ENCODE peak calls at places on chromosomes 6 and 20, in five cellular contexts. C, O, E, M and V are unnamed samples.

GRCh38 chr6:145783796-145784195 is 30.8 kb downstream of the FBXO30 start:
- DNase-seq in C (no peak), O (no peak), M (no peak), E (no peak), V (no peak)

GRCh38 chr6:145529582-145529981 is 205.7 kb downstream of the EPM2A start:
- DNase-seq in O (no peak), E (no peak), M (no peak), C (no peak), V (no peak)

GRCh38 chr6:137013738-137014602 is 30.8 kb downstream of the IL20RA start:
- DNase-seq in E (peak; percentile 56), C (peak; percentile 26), O (no peak), M (no peak), V (peak; percentile 58)

GRCh38 chr20:4369119-4369797 is 352.5 kb upstream of the PRND start:
- DNase-seq in O (no peak), M (no peak), C (no peak), E (no peak), V (no peak)

GRCh38 chr6:56458324-56458884 is 184.3 kb downstream of the DST start:
- DNase-seq in E (no peak), C (no peak), M (no peak), O (no peak), V (no peak)

GRCh38 chr6:159130846-159131245 is 38.4 kb upstream of the FNDC1 start:
- DNase-seq in C (no peak), O (no peak), E (no peak), M (no peak), V (no peak)

GRCh38 chr20:58130574-58130973 is 97.9 kb downstream of the ANKRD60 start:
- DNase-seq in E (no peak), O (no peak), M (no peak), C (no peak), V (no peak)

GRCh38 chr20:46572181-46572580 is 21.7 kb upstream of the OCSTAMP start:
- DNase-seq in O (no peak), C (no peak), M (no peak), E (peak; percentile 73), V (no peak)

GRCh38 chr6:132715204-132715603 is 1.3 kb upstream of the VNN1 start:
- DNase-seq in E (peak; percentile 17), C (peak; percentile 49), O (no peak), M (no peak), V (peak; percentile 44)

GRCh38 chr6:118917550-118918321 is 17.2 kb downstream of the MCM9 start:
- DNase-seq in E (no peak), M (no peak), C (no peak), O (no peak), V (no peak)

GRCh38 chr6:118764766-118765165 is 113.4 kb upstream of the CEP85L start:
- DNase-seq in O (no peak), E (no peak), C (no peak), M (no peak), V (no peak)

GRCh38 chr6:36938536-36938935 is 16.0 kb upstream of the PI16 start:
- DNase-seq in E (no peak), M (no peak), O (no peak), C (no peak), V (no peak)

GRCh38 chr6:28809947-28810654 is 113.7 kb downstream of the TRIM27 start:
- DNase-seq in E (no peak), C (no peak), M (no peak), O (no peak), V (peak; percentile 41)

GRCh38 chr20:40489886-40490285 is 199.2 kb downstream of the MAFB start:
- DNase-seq in M (no peak), C (no peak), E (no peak), O (no peak), V (no peak)
- TF ChIP-seq JUND in M (no peak), C (no peak), E (no peak), O (no peak), V (no peak)

GRCh38 chr6:129141499-129141898 is 258.6 kb downstream of the LAMA2 start:
- DNase-seq in O (no peak), E (no peak), C (no peak), M (no peak), V (no peak)
- TF ChIP-seq JUND in O (no peak), E (no peak), C (no peak), M (no peak), V (no peak)

GRCh38 chr6:53931086-53931485 is 136.3 kb downstream of the LRRC1 start:
- DNase-seq in M (no peak), C (no peak), O (no peak), E (no peak), V (no peak)
- TF ChIP-seq JUND in M (no peak), C (no peak), O (no peak), E (no peak), V (no peak)

DNA sequence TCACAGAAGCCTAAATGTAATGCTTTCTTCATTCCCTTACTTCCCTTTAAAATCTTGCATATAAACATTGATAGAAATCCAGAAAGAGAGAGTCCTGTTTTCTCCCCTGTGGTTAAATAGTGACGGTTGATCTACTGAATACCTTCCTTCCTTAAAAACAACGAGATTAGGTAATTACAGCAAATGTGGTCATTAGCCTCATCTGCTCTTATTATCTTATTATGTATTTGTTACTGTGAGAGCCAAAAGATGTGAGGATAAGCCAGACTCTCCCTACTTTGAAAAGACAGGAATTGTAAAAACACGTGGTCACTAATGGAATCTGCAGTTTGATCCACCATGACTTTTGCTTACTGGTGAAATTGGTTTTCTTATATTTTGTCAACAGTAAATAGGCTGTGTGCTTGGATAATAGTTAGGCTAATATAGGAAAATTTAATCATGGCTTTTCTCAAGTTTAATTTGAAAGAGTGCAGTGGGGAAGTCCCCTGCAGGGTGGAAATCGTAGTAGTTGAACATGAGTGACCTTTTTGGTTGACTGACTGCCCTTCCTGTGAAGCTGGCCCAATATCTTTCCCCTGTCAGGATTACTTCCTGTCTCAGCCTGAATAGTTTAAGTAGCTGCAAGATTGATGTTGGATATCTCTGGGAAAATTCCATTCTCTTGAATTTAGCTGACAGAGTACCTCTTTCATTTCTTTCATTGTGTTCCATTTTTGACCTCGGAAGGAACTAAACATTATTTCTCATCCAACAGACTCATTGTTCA is 62.8 kb downstream of the JARID2 start:
- DNase-seq in M (no peak), E (peak; percentile 52), O (no peak), C (no peak), V (no peak)
- TF ChIP-seq JUND in M (no peak), E (no peak), O (no peak), C (no peak), V (no peak)

GRCh38 chr20:24784607-24785006 is 164.5 kb upstream of the CST7 start:
- DNase-seq in C (no peak), M (no peak), O (no peak), E (no peak), V (no peak)
- TF ChIP-seq JUND in C (no peak), M (no peak), O (no peak), E (no peak), V (no peak)